ENCODE peak calls at places on chromosomes 13 and 19, in eight cellular contexts. L is adrenal gland, W is foreskin keratinocyte, D is cardiac muscle cell, M is fibroblast of lung, K is heart right ventricle, O is HL-60, H is tibial nerve. P is an unnamed sample.

GRCh38 chr13:111530137-111530536 is 209.7 kb downstream of the TEX29 start:
- DNase-seq in K (no peak), W (no peak), M (no peak), L (no peak), H (no peak), D (no peak), O (no peak), P (no peak)

GRCh38 chr13:51844862-51845573 is at the start of gene TMEM272:
- DNase-seq in H (no peak), M (peak; percentile 20), D (peak; percentile 60), K (peak; percentile 61), W (no peak), O (peak; percentile 56), L (peak; percentile 57), P (peak; percentile 62)

GRCh38 chr19:48553676-48554384 is 1.9 kb downstream of the SULT2B1 start:
- DNase-seq in O (no peak), L (peak; percentile 94), H (no peak), M (peak; percentile 60), K (peak; percentile 15), W (peak; percentile 44), D (peak; percentile 72), P (peak; percentile 44)

GRCh38 chr13:111049791-111050538 is 65.1 kb upstream of the ARHGEF7 start:
- DNase-seq in L (peak; percentile 28), M (no peak), O (no peak), K (peak; percentile 33), H (peak; percentile 69), W (no peak), D (peak; percentile 44), P (peak; percentile 32)

GRCh38 chr13:110625771-110626321 is 10.5 kb downstream of the NAXD start:
- DNase-seq in H (no peak), D (no peak), L (no peak), O (no peak), M (no peak), W (no peak), K (no peak), P (no peak)

GRCh38 chr19:5052515-5052914 is 83.6 kb downstream of the KDM4B start:
- DNase-seq in D (no peak), W (no peak), L (no peak), H (no peak), O (no peak), M (no peak), K (no peak), P (no peak)

GRCh38 chr19:41774515-41774980 is 19.2 kb downstream of the CEACAM6 start:
- DNase-seq in O (no peak), H (no peak), L (no peak), W (peak; percentile 91), M (no peak), K (no peak), D (no peak), P (peak; percentile 95)

GRCh38 chr13:37039908-37040307 is 19.6 kb downstream of the SUPT20H start:
- DNase-seq in W (no peak), L (no peak), O (no peak), K (no peak), H (no peak), M (no peak), D (no peak), P (no peak)

GRCh38 chr19:29596080-29596479 is 10.0 kb upstream of the POP4 start:
- DNase-seq in L (no peak), W (no peak), M (no peak), H (no peak), D (no peak), O (no peak), K (no peak), P (no peak)

GRCh38 chr13:110517505-110518149 is 43.9 kb downstream of the RAB20 start:
- DNase-seq in M (no peak), L (no peak), W (no peak), O (no peak), H (no peak), D (no peak), K (no peak), P (no peak)

GRCh38 chr13:28537149-28537548 is 42.2 kb upstream of the FLT1 start:
- DNase-seq in K (no peak), O (no peak), D (no peak), H (no peak), W (no peak), L (no peak), M (no peak), P (no peak)

GRCh38 chr19:49151339-49152217 is 3.6 kb downstream of the HRC start:
- DNase-seq in H (peak; percentile 34), M (peak; percentile 30), W (peak; percentile 91), K (peak; percentile 70), O (no peak), D (peak; percentile 53), L (peak; percentile 87), P (peak; percentile 92)

GRCh38 chr19:50333737-50334617 is 4.8 kb upstream of the KCNC3 start:
- DNase-seq in M (no peak), L (peak; percentile 58), D (peak; percentile 79), H (peak; percentile 36), O (peak; percentile 34), W (peak; percentile 11), K (peak; percentile 84), P (peak; percentile 99)

GRCh38 chr19:50332014-50332263 is 2.8 kb upstream of the KCNC3 start:
- DNase-seq in O (no peak), H (no peak), D (no peak), M (no peak), K (no peak), L (no peak), W (no peak), P (no peak)

GRCh38 chr19:50334741-50335421 is 5.7 kb upstream of the KCNC3 start:
- DNase-seq in M (no peak), H (no peak), O (no peak), D (no peak), W (no peak), L (no peak), K (no peak), P (no peak)

GRCh38 chr19:50332264-50333038 is 3.3 kb upstream of the KCNC3 start:
- DNase-seq in H (no peak), L (no peak), M (no peak), D (no peak), K (no peak), O (no peak), W (no peak), P (no peak)

DNA sequence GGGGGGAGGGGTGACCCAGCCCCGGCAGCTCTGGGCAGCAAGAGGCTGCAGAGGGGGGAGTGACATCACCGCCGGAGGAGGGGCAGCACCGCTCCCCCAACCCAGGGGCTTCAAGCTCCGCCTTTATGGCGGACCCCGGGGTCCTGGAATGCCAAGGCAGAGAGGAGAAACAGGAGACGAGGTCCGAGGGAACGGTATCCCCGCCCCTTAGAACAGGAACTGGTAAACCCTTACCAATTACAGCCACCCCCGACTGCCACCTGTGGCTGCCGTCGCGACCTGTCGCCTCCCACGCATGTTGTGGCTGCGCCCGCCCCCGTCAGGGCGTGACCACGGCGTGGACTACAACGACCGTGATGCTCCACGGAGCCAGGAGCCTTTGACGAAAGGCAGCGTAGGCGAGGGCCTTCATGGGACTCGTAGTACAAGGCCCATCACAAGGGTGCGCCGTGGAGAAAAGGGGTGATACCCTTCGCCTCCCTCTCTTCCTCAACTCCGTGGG is 4.1 kb upstream of the KCNC3 start:
- DNase-seq in D (peak; percentile 92), K (peak; percentile 87), O (peak; percentile 65), M (peak; percentile 70), W (peak; percentile 66), H (peak; percentile 50), L (peak; percentile 76), P (peak; percentile 86)
- TF ChIP-seq CTCF in D (peak; percentile 6), K (no peak), O (no peak), M (no peak), W (no peak), H (no peak), L (no peak), P (no peak)

GRCh38 chr19:28293685-28294084 is 919.3 kb downstream of the UQCRFS1 start:
- DNase-seq in O (no peak), L (no peak), H (no peak), W (no peak), D (no peak), K (no peak), M (no peak), P (no peak)
- H3K27ac ChIP-seq in O (no peak overlapping the region), L (no peak overlapping the region), H (no peak overlapping the region), W (no peak overlapping the region), D (no peak overlapping the region), K (no peak overlapping the region), M (no peak overlapping the region), P (no peak overlapping the region)

GRCh38 chr19:37778613-37779138 is 710 bp downstream of the ZNF573 start:
- DNase-seq in H (no peak), K (no peak), O (peak; percentile 62), M (peak; percentile 15), D (peak; percentile 46), L (peak; percentile 12), W (peak; percentile 53), P (peak; percentile 26)

DNA sequence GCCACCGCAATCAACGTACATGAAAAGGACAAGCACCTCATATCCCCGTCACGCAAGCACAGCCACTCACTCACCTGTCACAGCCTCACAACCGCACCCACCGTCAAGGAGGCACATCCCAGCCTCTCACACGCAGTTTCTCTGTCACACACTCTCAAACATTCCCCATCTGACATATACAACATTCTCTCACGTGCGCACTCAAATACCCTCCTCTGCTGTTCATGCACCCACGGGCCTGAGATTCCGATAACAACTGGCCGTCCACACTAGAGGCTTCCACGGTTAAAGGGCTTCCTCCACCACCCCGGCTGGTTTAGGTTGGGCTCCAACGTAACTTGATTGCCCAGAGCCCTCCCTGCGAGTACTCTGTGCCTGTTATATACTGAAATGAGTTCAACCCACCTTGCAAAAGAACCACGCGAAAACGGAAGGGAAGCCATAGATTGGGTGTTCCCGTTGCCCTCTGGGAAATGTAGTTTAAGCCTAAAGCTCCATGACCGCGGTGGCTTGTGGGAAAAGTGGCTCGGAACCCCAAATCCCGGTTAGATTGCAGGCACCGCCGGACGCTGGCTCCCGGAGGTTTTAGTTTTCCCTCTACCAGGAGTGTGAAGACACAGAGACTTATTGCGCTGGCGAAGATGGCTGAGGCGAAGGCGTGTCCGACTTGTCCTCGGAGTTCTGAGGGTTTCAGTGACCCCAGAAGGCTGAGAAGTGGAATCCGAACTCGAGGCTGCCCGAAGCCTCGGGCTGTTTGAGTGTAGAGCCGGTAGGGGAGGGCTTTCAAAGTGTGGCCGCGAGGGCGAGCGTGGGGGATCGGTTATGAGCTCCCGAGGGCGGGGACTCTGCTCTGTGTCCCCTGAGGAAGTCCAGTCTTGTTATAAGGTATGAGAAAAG is at the start of gene ZNF573:
- DNase-seq in D (peak; percentile 93), L (peak; percentile 86), M (peak; percentile 89), O (peak; percentile 92), H (peak; percentile 86), K (peak; percentile 80), W (peak; percentile 86), P (peak; percentile 87)
- TF ChIP-seq CTCF in D (peak; percentile 19), L (no peak), M (peak; percentile 28), O (no peak), H (no peak), K (no peak), W (peak; percentile 14), P (no peak)

DNA sequence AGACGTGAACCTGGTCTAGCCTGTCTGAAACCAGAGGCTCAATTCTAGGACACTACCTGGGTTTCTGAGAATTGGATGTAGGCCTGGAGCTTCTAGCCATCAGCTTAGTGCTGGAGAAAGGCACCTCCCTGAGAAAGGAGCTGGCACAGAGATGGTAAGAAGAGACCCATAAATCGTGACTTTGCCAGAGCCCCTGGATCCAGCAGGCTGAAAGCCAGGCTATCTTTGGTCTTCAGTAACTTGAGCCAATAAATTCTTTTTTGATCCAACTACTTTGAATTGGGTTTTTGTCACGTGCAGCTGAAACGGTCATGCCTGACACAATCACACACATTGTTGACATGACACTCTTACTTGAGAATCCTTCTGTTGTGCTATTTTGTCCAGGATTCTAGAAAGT is 103.4 kb downstream of the LHFPL6 start:
- DNase-seq in H (no peak), L (no peak), K (no peak), W (no peak), O (no peak), M (no peak), D (no peak), P (no peak)
- H3K27ac ChIP-seq in H (no peak overlapping the region), L (no peak overlapping the region), K (peak overlapping the region; percentile 5), W (no peak overlapping the region), O (no peak overlapping the region), M (no peak overlapping the region), D (no peak overlapping the region), P (no peak overlapping the region)